ENCODE peak calls at places on chromosomes 11 and 22, in four cellular contexts. M, O, Y and H are unnamed samples. For H3K4me1, the result is how much of the 10 kb centered on the place peaks cover.

GRCh38 chr11:11010624-11011127 is 152.8 kb upstream of the ZBED5 start:
- DNase-seq in O (peak), M (peak), Y (no peak), H (peak)

GRCh38 chr22:46044718-46045458 is 67.9 kb upstream of the WNT7B start:
- DNase-seq in O (no peak), M (no peak), Y (peak), H (no peak)

GRCh38 chr11:57248780-57249383 is 11.8 kb upstream of the APLNR start:
- DNase-seq in O (peak), M (peak), Y (peak), H (peak)

GRCh38 chr22:49331878-49332277 is 495.8 kb downstream of the BRD1 start:
- DNase-seq in Y (peak), O (no peak), M (no peak), H (no peak)

GRCh38 chr11:125807909-125808308 is 20.0 kb downstream of the PATE3 start:
- DNase-seq in O (peak), M (no peak), Y (no peak), H (no peak)

GRCh38 chr11:120871924-120872323 is 152.0 kb upstream of the TBCEL start:
- DNase-seq in Y (no peak), O (no peak), M (no peak), H (no peak)

GRCh38 chr11:69859275-69859934 is 40.2 kb upstream of the FGF3 start:
- DNase-seq in O (no peak), M (peak), Y (no peak), H (no peak)

GRCh38 chr11:86671386-86672006 is 920 bp downstream of the ME3 start:
- DNase-seq in Y (peak), O (no peak), M (no peak), H (peak)

GRCh38 chr11:2574553-2575535 is 125.0 kb downstream of the KCNQ1OT1 start:
- DNase-seq in Y (no peak), M (no peak), O (no peak), H (no peak)

GRCh38 chr22:21768435-21768834 is 32.8 kb upstream of the YPEL1 start:
- DNase-seq in Y (no peak), M (no peak), O (no peak), H (no peak)

GRCh38 chr11:85472953-85473352 is 154.2 kb downstream of the DLG2 start:
- DNase-seq in O (no peak), M (no peak), Y (no peak), H (peak)

DNA sequence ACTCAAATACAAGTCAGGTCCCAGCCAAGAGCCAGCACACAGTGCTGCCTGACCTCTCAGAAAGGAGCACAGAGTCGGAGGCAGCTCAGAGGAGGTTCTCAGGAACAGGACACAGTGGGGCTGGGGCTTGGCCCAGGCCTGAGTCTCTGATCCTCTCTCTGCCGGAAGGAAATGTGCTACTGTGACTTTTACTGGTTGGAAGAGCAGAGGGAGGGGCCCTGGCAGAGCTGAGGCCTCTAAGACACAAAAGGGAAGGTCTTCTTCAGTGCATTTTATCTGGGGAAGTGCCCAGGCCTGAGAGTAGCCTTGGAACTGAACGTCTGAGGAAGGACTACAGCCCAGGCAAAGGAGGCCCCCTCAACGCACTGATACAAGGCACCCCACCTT is 16.2 kb upstream of the CASTOR1 start:
- DNase-seq in O (no peak), Y (no peak), M (no peak), H (no peak)
- H3K4me1 ChIP-seq in O (under half), Y (under half), M (under half), H (under half)

DNA sequence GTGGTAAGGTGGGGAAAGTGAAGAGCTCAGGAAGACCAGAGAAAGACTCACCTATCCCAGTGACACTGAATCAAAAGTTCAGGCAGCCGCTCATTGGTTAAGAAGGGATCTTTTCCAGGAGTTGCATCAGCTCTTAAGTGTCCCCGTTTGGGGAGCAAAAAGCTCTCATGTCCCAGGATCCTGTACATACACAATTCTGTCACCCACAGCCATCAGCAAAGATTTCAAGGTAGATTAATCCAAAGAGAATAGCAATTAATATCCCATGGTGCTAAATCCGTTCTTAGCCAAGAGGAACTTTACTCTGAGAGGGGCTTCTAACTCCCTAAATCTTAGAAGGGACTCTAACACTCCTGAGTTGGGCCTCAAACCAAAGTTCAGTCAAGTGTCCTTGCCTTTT is 19.3 kb downstream of the FOLR3 start:
- DNase-seq in O (no peak), Y (no peak), M (no peak), H (no peak)
- H4K5ac ChIP-seq in O (no peak), Y (no peak), M (no peak), H (no peak)

GRCh38 chr11:8017894-8018741 is 31.0 kb downstream of the EIF3F start:
- DNase-seq in M (no peak), Y (peak), O (no peak), H (peak)
- H3K4me2 ChIP-seq in M (peak), Y (peak), O (peak), H (peak)

DNA sequence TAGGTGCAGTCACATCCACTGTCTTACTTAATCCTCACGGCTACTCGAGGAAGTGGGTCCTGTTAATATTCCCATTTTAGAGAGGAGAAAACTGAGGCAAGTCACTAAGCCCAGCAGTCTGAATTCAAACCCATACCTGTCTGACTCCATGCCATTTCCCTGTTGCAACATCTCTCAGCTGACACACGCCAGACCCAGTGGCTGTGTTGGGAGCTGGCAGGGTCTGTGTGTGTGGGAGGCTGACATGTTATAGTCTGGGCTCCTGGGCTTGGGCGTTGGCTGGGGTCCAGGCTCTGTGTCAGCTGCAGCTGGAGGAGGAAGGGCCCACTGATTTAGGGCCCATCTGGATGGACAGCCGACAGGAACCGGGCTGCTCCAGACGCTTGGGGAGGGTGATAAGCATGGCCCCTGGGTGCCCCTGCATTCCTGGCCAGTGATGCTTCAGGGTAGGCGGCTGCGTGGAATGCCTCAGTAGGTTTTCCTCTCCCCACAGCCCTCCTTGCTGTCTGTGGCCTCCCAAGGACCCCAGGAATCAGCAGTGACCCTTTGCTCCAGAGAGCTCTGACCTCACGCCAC is 562.5 kb downstream of the MN1 start:
- DNase-seq in M (peak), Y (no peak), O (peak), H (no peak)
- H3K4me1 ChIP-seq in M (under half), Y (under half), O (under half), H (under half)

DNA sequence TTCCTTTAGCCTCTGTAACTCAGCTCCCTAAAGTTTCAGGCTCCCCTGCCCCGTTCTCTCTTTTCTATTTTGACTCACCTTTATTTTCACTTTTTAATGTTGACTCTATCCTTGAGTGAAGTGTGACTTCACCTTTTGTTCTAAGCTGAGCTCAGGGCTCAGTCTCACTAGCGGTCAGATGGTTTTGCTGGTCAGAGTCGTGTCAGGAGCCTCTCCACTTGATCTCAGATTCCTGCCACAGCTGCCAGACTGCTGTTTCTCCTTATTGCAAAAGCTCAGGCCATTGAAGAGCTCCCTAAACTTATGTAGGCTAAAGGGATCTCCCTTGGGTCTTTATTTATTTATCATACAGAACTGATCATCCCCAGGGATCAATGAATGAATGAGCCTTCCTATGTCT is 13.7 kb upstream of the POU2AF2 start:
- DNase-seq in M (no peak), Y (no peak), O (peak), H (no peak)
- H4K5ac ChIP-seq in M (no peak), Y (no peak), O (no peak), H (no peak)

GRCh38 chr22:43823353-43823908 is 11.3 kb upstream of the EFCAB6 start:
- DNase-seq in O (no peak), M (peak), Y (peak), H (peak)

GRCh38 chr22:43825651-43826050 is 13.5 kb upstream of the EFCAB6 start:
- DNase-seq in M (no peak), O (no peak), Y (no peak), H (peak)

GRCh38 chr22:43824724-43825485 is 12.8 kb upstream of the EFCAB6 start:
- DNase-seq in O (no peak), M (no peak), Y (peak), H (peak)

GRCh38 chr22:43821606-43822425 is 9.7 kb upstream of the EFCAB6 start:
- DNase-seq in M (no peak), Y (peak), O (no peak), H (peak)

GRCh38 chr22:43823911-43824665 is 12.0 kb upstream of the EFCAB6 start:
- DNase-seq in O (no peak), M (no peak), Y (peak), H (peak)
- H3K4me2 ChIP-seq in O (no peak), M (no peak), Y (no peak), H (no peak)

GRCh38 chr22:37226514-37226913 is 14.2 kb upstream of the SSTR3 start:
- DNase-seq in Y (no peak), M (no peak), O (no peak), H (no peak)

GRCh38 chr22:37225481-37225880 is 13.2 kb upstream of the SSTR3 start:
- DNase-seq in M (no peak), O (no peak), Y (no peak), H (no peak)

GRCh38 chr22:37223965-37224551 is 11.8 kb upstream of the SSTR3 start:
- DNase-seq in Y (no peak), M (no peak), O (no peak), H (no peak)

GRCh38 chr22:37226087-37226486 is 13.8 kb upstream of the SSTR3 start:
- DNase-seq in O (no peak), Y (no peak), M (no peak), H (no peak)

GRCh38 chr22:37224757-37225420 is 12.6 kb upstream of the SSTR3 start:
- DNase-seq in Y (no peak), M (no peak), O (no peak), H (no peak)
- H3K4me1 ChIP-seq in Y (under half), M (under half), O (under half), H (under half)

DNA sequence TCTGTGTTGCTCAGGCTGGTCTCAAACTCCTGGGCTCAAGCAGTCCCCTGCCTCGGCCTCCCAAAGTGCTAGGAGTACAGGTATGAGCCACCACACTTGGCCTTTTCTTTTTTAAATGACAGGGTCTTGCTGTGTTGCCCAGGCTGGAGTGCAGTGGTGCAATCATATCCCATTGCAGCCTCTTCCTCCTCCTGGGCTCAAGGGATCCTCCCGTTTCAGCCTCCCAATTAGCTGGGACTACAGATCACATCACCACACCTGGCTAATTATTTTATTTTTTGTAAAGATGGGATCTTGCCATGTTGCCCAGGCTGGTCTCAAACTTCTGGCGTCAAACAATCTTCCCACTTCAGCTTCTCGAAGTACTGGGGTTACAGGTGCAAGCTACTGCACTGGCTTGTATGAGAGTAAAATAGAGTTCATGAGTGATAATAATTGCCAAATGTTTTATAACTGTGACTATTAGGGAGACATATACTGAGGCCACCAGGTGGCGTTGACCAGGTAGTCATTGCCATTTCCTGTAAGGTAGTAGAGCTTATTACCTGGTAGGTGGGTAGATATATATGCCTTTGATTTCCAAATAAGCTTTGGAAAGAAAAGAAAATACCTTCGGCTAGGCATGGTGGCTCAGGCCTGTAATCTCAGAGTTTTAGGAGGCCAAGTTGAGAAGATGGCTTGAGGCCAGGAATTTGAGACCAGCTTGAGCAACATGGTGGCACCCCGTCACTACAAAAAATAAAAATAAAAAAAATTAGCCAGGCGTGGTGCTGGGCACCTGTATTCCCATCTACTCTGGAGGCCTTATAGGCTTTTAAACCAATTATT is 5.4 kb downstream of the FDX1 start:
- DNase-seq in O (no peak), M (peak), Y (no peak), H (no peak)
- H4K5ac ChIP-seq in O (no peak), M (no peak), Y (no peak), H (no peak)

DNA sequence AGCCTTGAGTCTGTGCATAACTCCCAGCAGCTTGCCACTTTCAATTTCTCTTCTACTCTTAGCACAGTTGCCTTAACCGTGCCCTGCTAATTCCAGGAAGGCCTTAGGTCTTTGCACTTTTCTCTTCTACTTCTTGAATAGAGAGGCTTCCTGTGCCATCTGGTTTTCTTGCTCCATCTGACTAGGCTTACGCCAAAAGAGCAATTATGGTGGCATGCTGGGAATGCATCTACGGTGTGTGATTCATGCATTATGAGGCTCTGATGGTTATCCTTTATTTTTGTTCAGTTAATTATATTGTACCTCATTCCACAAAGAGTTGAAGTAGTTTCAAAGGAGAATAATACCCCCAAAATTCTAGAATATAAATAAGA is 29.4 kb downstream of the SIK2 start:
- DNase-seq in Y (no peak), O (peak), M (peak), H (no peak)
- H3K4me2 ChIP-seq in Y (no peak), O (peak), M (no peak), H (no peak)